ENCODE peak calls at places on chromosome 22, in ten cellular contexts. R is cardiac muscle cell; X is right lobe of liver; Q is mammary epithelial cell; S is CD8-positive, alpha-beta T cell; C is neuronal stem cell; Z is colonic mucosa; D is K562; U is tibial nerve; V is lung. N is an unnamed sample.

GRCh38 chr22:44660051-44660830 is 41.8 kb upstream of the PRR5 start:
- DNase-seq in R (no peak), X (no peak), Q (no peak), S (no peak), C (no peak), Z (no peak), D (no peak), U (no peak), V (no peak), N (no peak)

GRCh38 chr22:23796461-23796860 is 9.7 kb downstream of the SMARCB1 start:
- DNase-seq in R (peak; percentile 42), X (no peak), Q (no peak), S (no peak), C (no peak), Z (no peak), D (no peak), U (no peak), V (no peak), N (no peak)

GRCh38 chr22:41508770-41509170 is 35.5 kb downstream of the POLR3H start:
- DNase-seq in R (no peak), X (no peak), Q (no peak), S (no peak), C (no peak), Z (no peak), D (no peak), U (no peak), V (no peak), N (peak; percentile 62)

GRCh38 chr22:31083923-31084810 is 3.0 kb downstream of the SMTN start:
- DNase-seq in R (no peak), X (no peak), Q (no peak), S (no peak), C (no peak), Z (peak; percentile 46), D (peak; percentile 38), U (no peak), V (no peak), N (no peak)

GRCh38 chr22:46244771-46245170 is 5.3 kb downstream of the CDPF1 start:
- DNase-seq in R (no peak), X (no peak), Q (no peak), S (no peak), C (no peak), Z (no peak), D (no peak), U (no peak), V (no peak), N (no peak)

GRCh38 chr22:18024956-18025720 is 777 bp upstream of the MICAL3 start:
- DNase-seq in R (no peak), X (no peak), Q (no peak), S (no peak), C (no peak), Z (no peak), D (no peak), U (no peak), V (no peak), N (no peak)

GRCh38 chr22:45999379-45999971 is 22.5 kb upstream of the WNT7B start:
- DNase-seq in R (no peak), X (no peak), Q (no peak), S (no peak), C (no peak), Z (no peak), D (no peak), U (no peak), V (no peak), N (no peak)

GRCh38 chr22:47143249-47143938 is 380.9 kb downstream of the TBC1D22A start:
- DNase-seq in R (no peak), X (no peak), Q (no peak), S (no peak), C (no peak), Z (no peak), D (no peak), U (no peak), V (no peak), N (no peak)

GRCh38 chr22:30286813-30287625 is 2.3 kb downstream of the CASTOR1 start:
- DNase-seq in R (peak; percentile 64), X (peak; percentile 82), Q (peak; percentile 38), S (peak; percentile 80), C (peak; percentile 62), Z (peak; percentile 88), D (peak; percentile 76), U (no peak), V (peak; percentile 75), N (peak; percentile 97)

GRCh38 chr22:28909375-28909774 is 26.0 kb downstream of the ZNRF3 start:
- DNase-seq in R (peak; percentile 43), X (no peak), Q (no peak), S (no peak), C (no peak), Z (no peak), D (peak; percentile 25), U (no peak), V (no peak), N (no peak)

GRCh38 chr22:47162865-47163264 is 400.4 kb downstream of the TBC1D22A start:
- DNase-seq in R (no peak), X (peak; percentile 18), Q (no peak), S (no peak), C (no peak), Z (no peak), D (no peak), U (no peak), V (no peak), N (peak; percentile 15)

GRCh38 chr22:33865996-33866395 is 54.3 kb downstream of the LARGE1 start:
- DNase-seq in R (no peak), X (no peak), Q (no peak), S (no peak), C (no peak), Z (no peak), D (no peak), U (no peak), V (no peak), N (no peak)

GRCh38 chr22:33866521-33866920 is 53.8 kb downstream of the LARGE1 start:
- DNase-seq in R (no peak), X (no peak), Q (no peak), S (no peak), C (no peak), Z (no peak), D (no peak), U (no peak), V (no peak), N (no peak)

GRCh38 chr22:33865248-33865647 is 55.0 kb downstream of the LARGE1 start:
- DNase-seq in R (no peak), X (no peak), Q (no peak), S (no peak), C (no peak), Z (no peak), D (no peak), U (no peak), V (no peak), N (no peak)

GRCh38 chr22:33864723-33865130 is 55.5 kb downstream of the LARGE1 start:
- DNase-seq in R (peak; percentile 44), X (peak; percentile 43), Q (no peak), S (no peak), C (no peak), Z (no peak), D (no peak), U (no peak), V (no peak), N (no peak)

GRCh38 chr22:33867118-33867863 is 53.0 kb downstream of the LARGE1 start:
- DNase-seq in R (no peak), X (peak; percentile 36), Q (no peak), S (no peak), C (no peak), Z (peak; percentile 65), D (no peak), U (no peak), V (no peak), N (no peak)
- H3K4me1 ChIP-seq in R (peaks cover 22% of the 10 kb centered on the region), X (peaks cover 19% of the 10 kb centered on the region), Q (no peaks in the 10 kb centered on the region), S (no peaks in the 10 kb centered on the region), C (no peaks in the 10 kb centered on the region), Z (peaks cover 10% of the 10 kb centered on the region), D (no peaks in the 10 kb centered on the region), U (no peaks in the 10 kb centered on the region), V (peaks cover 31% of the 10 kb centered on the region), N (no peaks in the 10 kb centered on the region)

GRCh38 chr22:49084203-49084602 is 743.5 kb downstream of the BRD1 start:
- DNase-seq in R (no peak), X (no peak), Q (no peak), S (no peak), C (no peak), Z (no peak), D (no peak), U (no peak), V (no peak), N (no peak)
- H3K9me3 ChIP-seq in R (no peaks in the 10 kb centered on the region), X (no peaks in the 10 kb centered on the region), Q (peaks cover 57% of the 10 kb centered on the region), S (no peaks in the 10 kb centered on the region), C (no peaks in the 10 kb centered on the region), Z (no peaks in the 10 kb centered on the region), D (no peaks in the 10 kb centered on the region), U (no peaks in the 10 kb centered on the region), V (no peaks in the 10 kb centered on the region), N (no peaks in the 10 kb centered on the region)

GRCh38 chr22:49954354-49954753 is 6.2 kb upstream of the PIM3 start:
- DNase-seq in R (no peak), X (peak; percentile 75), Q (no peak), S (no peak), C (no peak), Z (no peak), D (no peak), U (no peak), V (no peak), N (no peak)

GRCh38 chr22:49951986-49952896 is 8.3 kb upstream of the PIM3 start:
- DNase-seq in R (peak; percentile 85), X (no peak), Q (peak; percentile 51), S (no peak), C (no peak), Z (no peak), D (no peak), U (no peak), V (no peak), N (no peak)

GRCh38 chr22:49951678-49951985 is 8.9 kb upstream of the PIM3 start:
- DNase-seq in R (no peak), X (no peak), Q (no peak), S (no peak), C (no peak), Z (no peak), D (no peak), U (no peak), V (no peak), N (peak; percentile 60)

GRCh38 chr22:49953680-49954344 is 6.8 kb upstream of the PIM3 start:
- DNase-seq in R (no peak), X (peak; percentile 60), Q (no peak), S (no peak), C (no peak), Z (no peak), D (no peak), U (no peak), V (no peak), N (no peak)

GRCh38 chr22:49953027-49953679 is 7.4 kb upstream of the PIM3 start:
- DNase-seq in R (no peak), X (no peak), Q (no peak), S (no peak), C (no peak), Z (no peak), D (no peak), U (no peak), V (no peak), N (no peak)
- H3K4me1 ChIP-seq in R (peaks cover 9% of the 10 kb centered on the region), X (peaks cover 33% of the 10 kb centered on the region), Q (peaks cover 54% of the 10 kb centered on the region), S (no peaks in the 10 kb centered on the region), C (peaks cover 27% of the 10 kb centered on the region), Z (peaks cover 24% of the 10 kb centered on the region), D (peaks cover 94% of the 10 kb centered on the region), U (no peaks in the 10 kb centered on the region), V (no peaks in the 10 kb centered on the region), N (peaks cover 6% of the 10 kb centered on the region)

DNA sequence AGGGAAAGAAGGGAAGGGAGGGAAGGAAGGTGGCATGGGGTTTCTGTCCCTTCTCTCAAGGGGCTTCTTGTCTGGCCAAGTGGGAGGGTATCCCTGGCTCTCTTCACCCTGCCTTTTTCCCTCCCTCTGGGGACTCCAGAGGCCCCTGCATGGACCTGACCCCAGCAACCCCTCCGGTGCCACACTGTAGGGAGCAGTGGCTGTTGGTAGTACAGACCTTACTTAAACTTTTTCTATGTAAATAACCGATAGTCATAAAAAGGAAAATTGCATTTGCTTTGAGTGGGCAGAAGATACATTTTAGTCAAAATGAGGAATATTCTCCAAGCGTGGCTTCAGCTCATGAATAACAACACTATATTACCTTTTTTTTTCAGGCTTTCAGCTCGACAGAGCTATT is 1384.0 kb downstream of the BRD1 start:
- DNase-seq in R (no peak), X (no peak), Q (no peak), S (no peak), C (no peak), Z (no peak), D (no peak), U (no peak), V (no peak), N (no peak)
- H3K9me3 ChIP-seq in R (no peaks in the 10 kb centered on the region), X (no peaks in the 10 kb centered on the region), Q (peaks cover 56% of the 10 kb centered on the region), S (no peaks in the 10 kb centered on the region), C (no peaks in the 10 kb centered on the region), Z (no peaks in the 10 kb centered on the region), D (no peaks in the 10 kb centered on the region), U (no peaks in the 10 kb centered on the region), V (no peaks in the 10 kb centered on the region), N (no peaks in the 10 kb centered on the region)